ENCODE peak calls at places on chromosomes 13 and 19, in four cellular contexts. Q is heart right ventricle, O is HFF-Myc, V is GM10248. T is an unnamed sample.

GRCh38 chr19:310781-311496 is 19.7 kb upstream of the PLPP2 start:
- DNase-seq in Q (no peak), V (no peak), O (no peak), T (no peak)

GRCh38 chr19:5789886-5790572 is 934 bp downstream of the DUS3L start:
- DNase-seq in Q (no peak), O (no peak), V (no peak), T (no peak)

GRCh38 chr19:20078696-20079095 is 896 bp downstream of the ZNF90 start:
- DNase-seq in O (no peak), V (peak; percentile 12), Q (no peak), T (no peak)

GRCh38 chr13:75372517-75372916 is 109.5 kb downstream of the TBC1D4 start:
- DNase-seq in V (peak; percentile 40), O (no peak), Q (no peak), T (no peak)

GRCh38 chr19:7736148-7736547 is 4.2 kb upstream of the CLEC4G start:
- DNase-seq in Q (no peak), O (no peak), V (no peak), T (no peak)

GRCh38 chr13:91046715-91047327 is 300.7 kb upstream of the MIR17HG start:
- DNase-seq in Q (no peak), O (no peak), V (no peak), T (no peak)

GRCh38 chr19:7456964-7457541 is 31.8 kb downstream of the PEX11G start:
- DNase-seq in Q (no peak), V (no peak), O (no peak), T (no peak)

GRCh38 chr13:45356966-45357689 is 16.1 kb upstream of the TPT1 start:
- DNase-seq in Q (no peak), V (no peak), O (no peak), T (no peak)

GRCh38 chr19:49808762-49809154 is 4.3 kb downstream of the FUZ start:
- DNase-seq in O (no peak), Q (peak; percentile 96), V (peak; percentile 87), T (peak; percentile 88)

GRCh38 chr19:16896098-16896912 is 7.5 kb downstream of the F2RL3 start:
- DNase-seq in Q (no peak), O (no peak), V (no peak), T (peak; percentile 32)

GRCh38 chr13:23715762-23716235 is 145.6 kb downstream of the TNFRSF19 start:
- DNase-seq in O (no peak), Q (no peak), V (peak; percentile 35), T (no peak)

GRCh38 chr13:95494082-95494681 is 58.3 kb upstream of the CLDN10 start:
- DNase-seq in O (peak; percentile 70), Q (no peak), V (peak; percentile 66), T (no peak)

GRCh38 chr19:40718774-40719391 is 2.0 kb downstream of the ITPKC start:
- DNase-seq in Q (peak; percentile 45), O (no peak), V (no peak), T (no peak)

GRCh38 chr19:50829801-50830200 is 3.6 kb downstream of the KLK15 start:
- DNase-seq in Q (no peak), V (no peak), O (no peak), T (no peak)

GRCh38 chr13:101397742-101398141 is 18.6 kb downstream of the NALCN start:
- DNase-seq in Q (no peak), O (peak; percentile 45), V (no peak), T (no peak)

GRCh38 chr13:27851481-27851880 is 59.2 kb downstream of the GSX1 start:
- DNase-seq in Q (no peak), O (no peak), V (no peak), T (no peak)

GRCh38 chr19:32863301-32863700 is 6.3 kb downstream of the SLC7A9 start:
- DNase-seq in O (no peak), Q (no peak), V (no peak), T (no peak)

GRCh38 chr13:91326156-91326555 is 21.3 kb upstream of the MIR17HG start:
- DNase-seq in Q (no peak), V (no peak), O (no peak), T (no peak)

GRCh38 chr13:29849071-29849541 is 1.3 kb downstream of the UBL3 start:
- DNase-seq in V (peak; percentile 21), Q (no peak), O (no peak), T (no peak)

GRCh38 chr13:101529419-101529818 is 76.9 kb downstream of the ITGBL1 start:
- DNase-seq in Q (no peak), O (no peak), V (no peak), T (no peak)

GRCh38 chr13:24050292-24050711 is 110.2 kb upstream of the SPATA13 start:
- DNase-seq in Q (peak; percentile 42), O (peak; percentile 52), V (no peak), T (no peak)

GRCh38 chr19:38980583-38981374 is 5.2 kb upstream of the FBXO17 start:
- DNase-seq in V (no peak), Q (no peak), O (no peak), T (no peak)

GRCh38 chr13:57946361-57946760 is 314.8 kb downstream of the PCDH17 start:
- DNase-seq in V (no peak), O (no peak), Q (no peak), T (no peak)

GRCh38 chr19:47507031-47507430 is 7.8 kb downstream of the NAPA start:
- DNase-seq in V (no peak), Q (no peak), O (no peak), T (no peak)

GRCh38 chr13:82330499-82330898 is 1551.8 kb downstream of the SLITRK1 start:
- DNase-seq in Q (no peak), V (peak; percentile 5), O (no peak), T (no peak)

GRCh38 chr19:46755077-46755852 is 9.0 kb upstream of the STRN4 start:
- DNase-seq in O (no peak), V (no peak), Q (peak; percentile 26), T (no peak)

GRCh38 chr19:30682576-30683536 is 310.7 kb downstream of the ZNF536 start:
- DNase-seq in V (peak; percentile 78), O (peak; percentile 77), Q (peak; percentile 74), T (no peak)

GRCh38 chr19:2188708-2189385 is 25.1 kb downstream of the DOT1L start:
- DNase-seq in O (no peak), V (no peak), Q (no peak), T (no peak)
- TF ChIP-seq CTCF in O (no peak), V (no peak), Q (no peak), T (no peak)

GRCh38 chr19:55536951-55537740 is at the start of gene SBK2:
- DNase-seq in Q (no peak), O (no peak), V (no peak), T (no peak)
- TF ChIP-seq CTCF in Q (no peak), O (peak; percentile 16), V (no peak), T (no peak)

GRCh38 chr13:107516517-107516916 is 698.8 kb downstream of the LIG4 start:
- DNase-seq in O (no peak), V (no peak), Q (no peak), T (no peak)

GRCh38 chr13:107518292-107518691 is 697.0 kb downstream of the LIG4 start:
- DNase-seq in V (no peak), Q (no peak), O (no peak), T (no peak)

DNA sequence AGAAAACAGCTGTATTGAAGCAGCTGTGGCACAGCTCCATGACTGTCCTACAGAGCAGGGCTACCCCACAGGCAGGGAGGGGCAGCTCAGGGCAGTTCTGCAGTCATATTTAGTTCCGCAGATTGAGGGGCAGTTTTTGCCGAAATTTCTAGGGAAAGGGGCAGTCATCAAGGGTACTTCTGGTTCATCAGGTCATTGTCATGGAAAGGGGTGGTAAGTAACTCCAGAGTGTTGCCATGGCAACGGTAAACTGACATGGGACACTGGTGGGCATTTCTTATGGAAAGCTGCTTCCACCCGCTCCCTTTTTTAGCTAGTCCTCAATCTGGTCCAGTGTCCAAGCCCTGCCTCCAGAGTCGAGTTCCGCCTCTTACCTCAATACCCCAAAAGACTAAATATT is 702.8 kb downstream of the LIG4 start:
- DNase-seq in V (no peak), O (no peak), Q (no peak), T (no peak)
- TF ChIP-seq CTCF in V (no peak), O (no peak), Q (no peak), T (no peak)

GRCh38 chr19:18771328-18772242 is 19.5 kb downstream of the COMP start:
- DNase-seq in Q (no peak), O (no peak), V (no peak), T (no peak)
- TF ChIP-seq CTCF in Q (peak; percentile 17), O (peak; percentile 44), V (peak; percentile 25), T (no peak)

T was measured in activated B cell treated with CpG ODN at 0.5 μM for 24 hours.